ENCODE peak calls at places on chromosomes 12 and 14, in four cellular contexts. J, T, B and X are unnamed samples.

GRCh38 chr12:30461011-30461670 is 234.5 kb downstream of the IPO8 start:
- DNase-seq in J (no peak), T (no peak), B (no peak), X (no peak)

GRCh38 chr14:34301107-34301734 is 160.8 kb downstream of the SPTSSA start:
- DNase-seq in J (no peak), T (peak; percentile 74), B (peak; percentile 36), X (no peak)

GRCh38 chr14:73743431-73743931 is 29.3 kb upstream of the PNMA1 start:
- DNase-seq in J (no peak), T (no peak), B (no peak), X (peak; percentile 52)

GRCh38 chr14:100340454-100340813 is 17.3 kb downstream of the SLC25A47 start:
- DNase-seq in J (no peak), T (peak; percentile 29), B (no peak), X (peak; percentile 12)

GRCh38 chr12:93022603-93023340 is 93.7 kb upstream of the EEA1 start:
- DNase-seq in J (no peak), T (no peak), B (peak; percentile 18), X (peak; percentile 71)

GRCh38 chr14:94631536-94632304 is 19.5 kb downstream of the SERPINA3 start:
- DNase-seq in J (no peak), T (no peak), B (no peak), X (no peak)

GRCh38 chr12:64318605-64319004 is 72.0 kb downstream of the C12orf56 start:
- DNase-seq in J (no peak), T (peak; percentile 78), B (no peak), X (peak; percentile 82)

GRCh38 chr14:105855893-105856675 is 329.7 kb downstream of the TMEM121 start:
- DNase-seq in J (no peak), T (peak; percentile 38), B (peak; percentile 45), X (peak; percentile 41)

GRCh38 chr14:87014854-87015253 is 978.1 kb downstream of the GALC start:
- DNase-seq in J (no peak), T (peak; percentile 2), B (no peak), X (no peak)

GRCh38 chr14:105299654-105300541 is 903 bp downstream of the BRF1 start:
- DNase-seq in J (no peak), T (peak; percentile 67), B (no peak), X (no peak)

GRCh38 chr14:93960108-93960475 is 16.3 kb downstream of the ASB2 start:
- DNase-seq in J (no peak), T (no peak), B (no peak), X (no peak)

GRCh38 chr12:126385785-126386184 is 1320.5 kb downstream of the AACS start:
- DNase-seq in J (no peak), T (no peak), B (no peak), X (no peak)

GRCh38 chr14:37320106-37320505 is 122.4 kb downstream of the MIPOL1 start:
- DNase-seq in J (no peak), T (no peak), B (no peak), X (no peak)

GRCh38 chr12:70443274-70443673 is 77.2 kb downstream of the KCNMB4 start:
- DNase-seq in J (no peak), T (no peak), B (no peak), X (no peak)

GRCh38 chr12:24014853-24015590 is 65.6 kb upstream of the SOX5 start:
- DNase-seq in J (no peak), T (no peak), B (no peak), X (no peak)

GRCh38 chr14:35410858-35411257 is 6.3 kb upstream of the NFKBIA start:
- DNase-seq in J (no peak), T (no peak), B (no peak), X (no peak)

GRCh38 chr12:123111498-123112165 is 39.3 kb downstream of the PITPNM2 start:
- DNase-seq in J (no peak), T (no peak), B (no peak), X (no peak)

GRCh38 chr12:110708917-110709316 is 20.0 kb upstream of the HVCN1 start:
- DNase-seq in J (no peak), T (no peak), B (no peak), X (no peak)

GRCh38 chr12:23950011-23950774 is 723 bp upstream of the SOX5 start:
- DNase-seq in J (no peak), T (peak; percentile 10), B (no peak), X (peak; percentile 79)